ENCODE peak calls at places on chromosomes 4 and X, in five cellular contexts. I is A549, F is HepG2, T is GM12878, O is IMR-90. B is an unnamed sample.

GRCh38 chr4:10180927-10181744 is 64.5 kb upstream of the WDR1 start:
- DNase-seq in T (no peak), F (no peak), O (peak; percentile 51), I (no peak), B (peak; percentile 90)

GRCh38 chr4:3871181-3871852 is 105.1 kb downstream of the ADRA2C start:
- DNase-seq in T (no peak), I (no peak), F (no peak), O (no peak), B (peak; percentile 53)

GRCh38 chr4:3736806-3737205 is 29.4 kb upstream of the ADRA2C start:
- DNase-seq in T (no peak), O (no peak), F (no peak), I (no peak), B (no peak)

GRCh38 chrX:47644557-47645091 is 5.7 kb downstream of the ELK1 start:
- DNase-seq in I (peak; percentile 59), T (no peak), F (no peak), O (peak; percentile 44), B (no peak)

GRCh38 chr4:146335763-146336412 is 121.5 kb downstream of the REELD1 start:
- DNase-seq in F (peak; percentile 21), T (no peak), O (no peak), I (peak; percentile 22), B (no peak)

GRCh38 chrX:38166478-38167083 is 54.1 kb downstream of the SRPX start:
- DNase-seq in O (peak; percentile 26), T (no peak), I (peak; percentile 18), F (peak; percentile 1), B (peak; percentile 12)

GRCh38 chr4:78040431-78040830 is 16.7 kb upstream of the FRAS1 start:
- DNase-seq in O (no peak), T (no peak), I (no peak), F (no peak), B (no peak)

GRCh38 chr4:186297013-186297645 is 31.1 kb downstream of the F11 start:
- DNase-seq in O (peak; percentile 70), T (no peak), I (peak; percentile 54), F (peak; percentile 32), B (peak; percentile 53)

GRCh38 chr4:144283496-144283895 is 143.0 kb upstream of the GYPA start:
- DNase-seq in I (no peak), F (no peak), O (no peak), T (no peak), B (no peak)

GRCh38 chr4:146340798-146341197 is 126.5 kb downstream of the REELD1 start:
- DNase-seq in T (no peak), I (no peak), F (no peak), O (peak; percentile 54), B (no peak)

GRCh38 chr4:151248519-151248918 is 28.4 kb upstream of the PRSS48 start:
- DNase-seq in T (no peak), O (no peak), F (peak; percentile 32), I (no peak), B (no peak)

GRCh38 chr4:98710831-98711230 is 52.4 kb upstream of the TSPAN5 start:
- DNase-seq in T (no peak), I (no peak), O (no peak), F (no peak), B (no peak)

GRCh38 chrX:70087857-70088256 is 25.6 kb downstream of the OTUD6A start:
- DNase-seq in I (no peak), O (peak; percentile 40), F (no peak), T (no peak), B (no peak)

GRCh38 chr4:92307886-92308285 is 4.1 kb downstream of the GRID2 start:
- DNase-seq in O (no peak), F (no peak), I (no peak), T (no peak), B (no peak)

GRCh38 chrX:155046129-155046810 is 19.6 kb downstream of the FUNDC2 start:
- DNase-seq in F (no peak), I (no peak), O (no peak), T (no peak), B (no peak)

GRCh38 chr4:156298230-156298629 is 344.6 kb upstream of the CTSO start:
- DNase-seq in T (no peak), I (peak; percentile 17), F (no peak), O (peak; percentile 97), B (no peak)

DNA sequence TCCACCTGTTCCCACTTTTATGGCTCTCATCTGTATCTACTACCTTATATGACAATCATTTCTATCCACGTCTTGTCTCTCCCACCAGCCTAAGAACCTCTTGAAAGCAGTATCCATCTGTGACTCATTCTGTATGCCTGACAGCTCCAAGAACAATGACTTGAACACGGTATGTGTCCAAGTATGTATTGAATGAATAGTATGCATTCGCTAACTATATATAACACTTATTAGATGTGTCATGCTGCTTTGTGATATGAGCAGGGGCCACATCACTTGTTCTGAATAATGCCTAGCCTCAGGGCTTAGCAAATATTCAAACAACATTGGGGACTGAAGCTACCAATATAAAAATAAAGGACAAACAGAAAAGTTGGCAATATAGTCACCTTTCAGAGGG is 4.9 kb downstream of the OPHN1 start:
- DNase-seq in I (no peak), F (no peak), T (no peak), O (peak; percentile 69), B (no peak)
- TF ChIP-seq BHLHE40 in I (no peak), F (no peak), T (no peak), O (peak; percentile 17), B (no peak)

DNA sequence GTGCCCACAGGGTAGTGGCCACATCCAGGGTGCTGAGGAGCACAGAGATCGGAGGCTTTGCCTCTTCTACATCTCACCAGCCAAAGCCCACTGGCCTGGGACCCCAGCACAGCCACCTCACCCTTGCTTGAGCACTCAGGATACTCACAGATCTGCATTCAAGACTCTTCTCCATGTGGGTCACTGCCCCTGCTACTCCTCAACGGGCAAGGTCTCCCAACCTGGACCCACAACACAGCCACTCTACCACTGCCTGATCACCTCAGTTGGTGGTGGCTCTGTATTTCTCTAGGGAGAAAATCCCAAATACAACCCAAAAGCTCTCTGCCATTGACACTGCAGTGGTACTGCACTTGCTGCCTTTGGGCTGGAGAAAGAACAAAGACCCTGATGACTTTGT is 190.3 kb upstream of the KLHL4 start:
- DNase-seq in I (no peak), F (no peak), O (no peak), T (no peak), B (no peak)
- TF ChIP-seq CEBPB in I (no peak), F (no peak), O (no peak), T (no peak), B (no peak)

GRCh38 chr4:164937576-164938270 is 39.7 kb downstream of the TRIM61 start:
- DNase-seq in F (peak; percentile 12), O (peak; percentile 18), T (peak; percentile 25), I (no peak), B (no peak)
- TF ChIP-seq BHLHE40 in F (no peak), O (no peak), T (no peak), I (no peak), B (no peak)

DNA sequence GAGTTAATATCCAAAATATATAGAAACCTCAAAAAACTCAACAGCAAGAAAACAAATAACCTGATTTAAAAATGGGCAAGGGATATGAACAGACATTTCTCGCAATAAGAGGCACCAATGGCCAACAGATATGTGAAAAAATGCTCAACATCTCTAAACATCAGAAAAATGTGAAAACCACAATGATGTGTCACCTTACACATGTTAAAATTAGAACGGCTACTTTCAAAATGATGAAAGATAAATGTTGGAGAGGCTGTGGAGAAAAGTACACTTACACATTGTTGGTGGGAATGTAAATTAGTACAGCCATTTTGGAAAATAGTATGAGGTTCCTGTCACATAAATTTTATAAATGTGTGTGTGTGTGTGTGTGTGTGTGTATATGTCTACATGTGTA is 731.3 kb downstream of the DMD start:
- DNase-seq in F (no peak), T (no peak), I (no peak), O (peak; percentile 3), B (no peak)
- TF ChIP-seq CEBPB in F (no peak), T (no peak), I (no peak), O (no peak), B (no peak)

DNA sequence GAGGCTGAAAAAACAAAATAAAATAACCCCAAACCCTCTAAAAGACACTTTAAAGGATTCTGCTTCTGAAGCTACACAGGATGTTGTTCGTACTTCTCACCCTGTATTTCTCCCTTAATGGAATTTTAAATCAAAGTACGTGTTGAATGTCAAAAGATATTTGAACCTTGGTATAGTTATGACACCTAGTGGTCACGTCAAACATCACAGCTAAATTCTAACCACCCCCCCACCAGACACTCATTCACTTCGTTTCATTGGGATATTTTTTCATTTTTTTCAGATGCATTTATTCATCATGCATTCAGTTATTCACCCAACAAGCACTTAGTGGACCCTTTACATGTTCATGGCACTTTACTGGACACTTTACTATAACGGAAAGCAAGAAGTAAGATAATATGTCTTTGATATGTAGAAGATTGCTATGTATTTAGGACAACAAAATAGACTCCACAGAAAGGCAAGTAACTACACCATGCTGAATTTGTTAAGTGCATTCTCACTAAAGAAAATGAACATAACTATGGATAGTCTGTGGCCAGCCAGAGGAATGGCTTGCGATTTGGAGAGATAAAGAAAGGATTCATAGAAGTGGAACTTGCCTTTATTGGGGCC is 62.5 kb upstream of the GPR174 start:
- DNase-seq in I (peak; percentile 22), O (peak; percentile 4), T (peak; percentile 61), F (no peak), B (peak; percentile 21)
- TF ChIP-seq BHLHE40 in I (no peak), O (no peak), T (no peak), F (no peak), B (no peak)

GRCh38 chr4:87497141-87497540 is 32.0 kb downstream of the SPARCL1 start:
- DNase-seq in O (no peak), T (no peak), F (no peak), I (peak; percentile 7), B (peak; percentile 35)

GRCh38 chr4:87500107-87500462 is 29.1 kb downstream of the SPARCL1 start:
- DNase-seq in I (no peak), T (no peak), F (no peak), O (no peak), B (no peak)

GRCh38 chr4:87499415-87500106 is 29.6 kb downstream of the SPARCL1 start:
- DNase-seq in O (no peak), I (no peak), T (no peak), F (no peak), B (no peak)

GRCh38 chr4:87497586-87497985 is 31.6 kb downstream of the SPARCL1 start:
- DNase-seq in T (no peak), I (no peak), O (no peak), F (no peak), B (no peak)

DNA sequence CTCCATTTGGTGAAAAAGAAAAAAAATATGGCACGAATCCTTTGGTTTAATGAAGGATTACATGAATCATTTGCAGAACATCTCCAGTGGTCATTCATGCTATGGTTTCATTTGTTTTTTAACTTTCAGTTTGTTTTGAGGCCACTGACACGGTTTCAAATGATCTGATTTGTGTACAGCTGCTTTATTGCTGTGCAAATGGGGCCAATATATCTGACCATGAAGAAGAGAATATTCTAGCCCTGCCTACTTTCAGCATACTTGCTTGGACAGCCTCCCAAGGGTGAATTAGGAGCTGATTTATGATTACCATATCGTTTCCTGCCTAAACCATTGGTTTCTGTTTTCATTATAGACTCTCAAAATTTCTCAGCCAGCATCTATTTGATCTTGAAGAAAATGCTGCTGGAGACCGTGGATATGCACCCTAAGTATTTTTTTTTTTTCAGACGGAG is 30.7 kb downstream of the SPARCL1 start:
- DNase-seq in T (no peak), F (no peak), O (peak; percentile 47), I (no peak), B (no peak)
- TF ChIP-seq CEBPB in T (no peak), F (no peak), O (no peak), I (no peak), B (no peak)